ENCODE peak calls at places on chromosomes 6 and 20, in eight cellular contexts. I is mucosa of descending colon, O is sigmoid colon, X is cardiac muscle cell, H is WERI-Rb-1, Z is neural progenitor cell, K is cardiac fibroblast, B is heart right ventricle. T is an unnamed sample.

GRCh38 chr6:14882394-14883073 is 363.3 kb upstream of the JARID2 start:
- DNase-seq in I (no peak), O (no peak), X (no peak), H (no peak), Z (no peak), K (peak; percentile 31), B (no peak), T (no peak)

GRCh38 chr6:80991316-80991715 is 761.2 kb downstream of the TENT5A start:
- DNase-seq in I (no peak), O (no peak), X (no peak), H (no peak), Z (peak; percentile 4), K (no peak), B (no peak), T (no peak)

GRCh38 chr6:33672808-33673207 is 38.7 kb downstream of the UQCC2 start:
- DNase-seq in I (peak; percentile 73), O (no peak), X (no peak), H (no peak), Z (peak; percentile 57), K (peak; percentile 96), B (peak; percentile 81), T (peak; percentile 41)

GRCh38 chr6:27650620-27651370 is 177.9 kb upstream of the ZNF184 start:
- DNase-seq in I (no peak), O (no peak), X (peak; percentile 74), H (peak; percentile 75), Z (peak; percentile 80), K (peak; percentile 57), B (no peak), T (peak; percentile 72)

GRCh38 chr6:1525364-1526038 is 84.2 kb upstream of the FOXC1 start:
- DNase-seq in I (no peak), O (no peak), X (no peak), H (no peak), Z (no peak), K (no peak), B (no peak), T (no peak)

GRCh38 chr6:31791324-31792089 is 4.0 kb downstream of the VARS1 start:
- DNase-seq in I (no peak), O (no peak), X (peak; percentile 78), H (peak; percentile 85), Z (peak; percentile 82), K (peak; percentile 63), B (peak; percentile 32), T (peak; percentile 74)

GRCh38 chr6:31898200-31899011 is 908 bp upstream of the EHMT2 start:
- DNase-seq in I (no peak), O (no peak), X (peak; percentile 60), H (peak; percentile 46), Z (peak; percentile 78), K (peak; percentile 52), B (no peak), T (no peak)

GRCh38 chr6:9252784-9253183 is 817.4 kb upstream of the SLC35B3 start:
- DNase-seq in I (no peak), O (no peak), X (no peak), H (peak; percentile 56), Z (peak; percentile 57), K (no peak), B (no peak), T (no peak)

GRCh38 chr6:158344534-158344933 is 32.3 kb downstream of the TULP4 start:
- DNase-seq in I (no peak), O (no peak), X (no peak), H (no peak), Z (no peak), K (no peak), B (no peak), T (no peak)

GRCh38 chr6:169905041-169905807 is 153.8 kb downstream of the ERMARD start:
- DNase-seq in I (no peak), O (peak; percentile 29), X (no peak), H (no peak), Z (no peak), K (peak; percentile 89), B (peak; percentile 59), T (no peak)

GRCh38 chr6:98841114-98841513 is 6.7 kb downstream of the POU3F2 start:
- DNase-seq in I (no peak), O (no peak), X (no peak), H (no peak), Z (no peak), K (no peak), B (no peak), T (no peak)

GRCh38 chr6:54702772-54703171 is 143.8 kb upstream of the FAM83B start:
- DNase-seq in I (no peak), O (no peak), X (no peak), H (no peak), Z (no peak), K (no peak), B (no peak), T (no peak)

GRCh38 chr6:125294925-125295324 is 6.8 kb downstream of the HDDC2 start:
- DNase-seq in I (no peak), O (no peak), X (no peak), H (no peak), Z (no peak), K (no peak), B (peak; percentile 37), T (no peak)

GRCh38 chr6:43911625-43912577 is 141.9 kb downstream of the VEGFA start:
- DNase-seq in I (no peak), O (no peak), X (no peak), H (no peak), Z (no peak), K (no peak), B (no peak), T (no peak)

GRCh38 chr6:8552023-8552422 is 116.7 kb upstream of the SLC35B3 start:
- DNase-seq in I (no peak), O (no peak), X (no peak), H (no peak), Z (no peak), K (no peak), B (no peak), T (no peak)

GRCh38 chr6:13717787-13718458 is 6.3 kb upstream of the RANBP9 start:
- DNase-seq in I (no peak), O (no peak), X (no peak), H (no peak), Z (no peak), K (no peak), B (no peak), T (no peak)

GRCh38 chr20:3909952-3910366 is 20.8 kb downstream of the PANK2 start:
- DNase-seq in I (no peak), O (no peak), X (no peak), H (no peak), Z (no peak), K (no peak), B (no peak), T (no peak)

GRCh38 chr6:30712441-30712840 is 4.6 kb downstream of the MDC1 start:
- DNase-seq in I (no peak), O (no peak), X (no peak), H (no peak), Z (no peak), K (no peak), B (no peak), T (no peak)

GRCh38 chr6:137625808-137626207 is 131.6 kb upstream of the OLIG3 start:
- DNase-seq in I (no peak), O (no peak), X (no peak), H (no peak), Z (no peak), K (no peak), B (no peak), T (no peak)
- TF ChIP-seq CTCF in I (no peak), O (no peak), X (no peak), H (peak; percentile 17), Z (peak; percentile 6), K (no peak), B (no peak), T (no peak)

GRCh38 chr6:48476257-48476656 is 365.3 kb upstream of the PTCHD4 start:
- DNase-seq in I (no peak), O (no peak), X (peak; percentile 47), H (peak; percentile 58), Z (peak; percentile 52), K (peak; percentile 50), B (no peak), T (no peak)
- TF ChIP-seq CTCF in I (no peak), O (no peak), X (peak; percentile 56), H (peak; percentile 69), Z (peak; percentile 63), K (peak; percentile 36), B (no peak), T (peak; percentile 25)

DNA sequence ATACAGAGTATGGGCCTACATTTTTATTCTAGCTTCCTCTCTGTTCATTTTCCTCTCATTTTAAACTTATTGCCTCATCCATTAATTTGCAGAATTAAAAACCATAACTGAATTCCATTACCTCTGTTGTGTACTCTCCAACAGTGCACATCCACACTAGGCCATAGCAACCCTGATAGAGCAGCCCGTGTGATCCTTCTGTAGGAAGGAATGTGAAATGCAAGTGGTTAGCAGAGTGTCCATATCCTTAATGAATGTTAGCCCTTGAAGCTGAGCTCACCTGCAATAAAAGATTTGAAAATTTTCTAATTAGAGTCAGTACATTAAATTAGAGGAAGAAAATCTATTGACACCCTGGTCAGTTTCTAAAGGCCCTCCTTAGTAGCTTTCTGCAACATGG is 6.5 kb upstream of the GRIK2 start:
- DNase-seq in I (no peak), O (no peak), X (peak; percentile 39), H (no peak), Z (peak; percentile 31), K (no peak), B (no peak), T (no peak)
- TF ChIP-seq CTCF in I (no peak), O (no peak), X (peak; percentile 24), H (peak; percentile 28), Z (peak; percentile 54), K (peak; percentile 16), B (no peak), T (peak; percentile 60)

DNA sequence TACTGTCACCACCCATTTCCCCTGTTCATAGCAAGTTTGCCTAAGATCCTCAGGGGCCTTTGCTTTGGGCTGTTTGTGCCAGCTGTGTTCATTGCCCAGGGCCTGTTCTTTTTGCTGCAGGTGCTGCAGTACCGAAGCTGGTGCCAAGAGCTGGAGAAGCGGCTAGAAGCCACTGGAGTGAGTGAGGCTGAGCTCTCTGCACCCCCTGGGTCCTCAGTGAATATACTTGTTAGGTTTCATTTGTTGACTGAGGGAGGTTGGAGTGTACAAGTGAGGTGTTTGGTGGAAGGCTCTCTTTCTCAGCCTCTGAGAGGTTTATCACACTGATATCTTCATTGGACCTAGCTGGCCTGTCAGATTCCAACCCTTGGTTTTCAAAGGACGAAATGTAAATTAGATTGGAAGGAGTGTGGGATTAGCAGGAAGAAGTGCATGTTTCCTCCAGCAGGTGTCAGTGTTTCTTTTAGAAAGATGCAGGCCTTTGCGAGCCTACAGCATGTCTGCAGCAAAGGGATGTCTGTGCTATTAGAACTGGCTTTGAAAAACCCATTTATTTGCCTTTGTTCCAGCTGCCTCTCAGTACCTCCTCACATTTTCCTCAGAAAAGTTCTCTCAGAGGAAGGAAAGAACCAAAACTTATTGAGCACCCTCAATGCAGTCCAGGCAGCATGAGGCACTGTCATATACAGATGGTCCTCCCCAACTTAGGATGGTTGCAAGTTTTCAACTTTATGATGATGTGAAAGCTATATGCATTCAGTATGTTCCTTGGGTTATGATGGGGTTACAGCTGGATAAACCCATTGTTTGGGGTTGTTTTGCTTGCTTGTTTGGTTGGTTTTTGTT is 8.3 kb downstream of the CEP250 start:
- DNase-seq in I (no peak), O (no peak), X (peak; percentile 81), H (peak; percentile 55), Z (peak; percentile 83), K (peak; percentile 85), B (peak; percentile 63), T (peak; percentile 69)
- TF ChIP-seq CTCF in I (peak; percentile 60), O (peak; percentile 73), X (peak; percentile 78), H (peak; percentile 80), Z (peak; percentile 84), K (peak; percentile 82), B (peak; percentile 83), T (peak; percentile 85)

GRCh38 chr6:100370265-100370664 is 94.5 kb downstream of the SIM1 start:
- DNase-seq in I (no peak), O (no peak), X (no peak), H (no peak), Z (no peak), K (no peak), B (no peak), T (no peak)
- TF ChIP-seq CTCF in I (no peak), O (no peak), X (peak; percentile 17), H (no peak), Z (no peak), K (peak; percentile 18), B (no peak), T (peak; percentile 30)